ENCODE peak calls at places on chromosomes 12 and 14, in eight cellular contexts. One of them, this sample, is unnamed.
A peak's percentile ranks its signal among the peaks of the same experiment; 100 is the strongest.

GRCh38 chr14:64187331-64187730 is 106.8 kb downstream of the ESR2 start:
- DNase-seq in SK-N-SH: no peak
- DNase-seq in HCT116: no peak
- DNase-seq in MM.1S: no peak
- DNase-seq in Karpas-422: no peak
- DNase-seq in PC-3: no peak
- DNase-seq in GM23338: no peak
- DNase-seq in hepatocyte: no peak
- DNase-seq in this sample: no peak

GRCh38 chr12:105445261-105446015 is 114.9 kb downstream of the C12orf75 start:
- DNase-seq in GM23338: peak; percentile 37
- DNase-seq in HCT116: no peak
- DNase-seq in SK-N-SH: no peak
- DNase-seq in MM.1S: no peak
- DNase-seq in hepatocyte: peak; percentile 30
- DNase-seq in Karpas-422: no peak
- DNase-seq in PC-3: peak; percentile 69
- DNase-seq in this sample: no peak

GRCh38 chr14:77151245-77151644 is 9.7 kb upstream of the ZDHHC22 start:
- DNase-seq in SK-N-SH: peak; percentile 70
- DNase-seq in Karpas-422: peak; percentile 75
- DNase-seq in HCT116: no peak
- DNase-seq in MM.1S: no peak
- DNase-seq in GM23338: peak; percentile 89
- DNase-seq in PC-3: peak; percentile 71
- DNase-seq in hepatocyte: peak; percentile 32
- DNase-seq in this sample: peak; percentile 45

GRCh38 chr12:42027537-42027936 is 117.1 kb downstream of the GXYLT1 start:
- DNase-seq in SK-N-SH: no peak
- DNase-seq in hepatocyte: no peak
- DNase-seq in MM.1S: no peak
- DNase-seq in GM23338: no peak
- DNase-seq in PC-3: no peak
- DNase-seq in Karpas-422: no peak
- DNase-seq in HCT116: no peak
- DNase-seq in this sample: no peak

GRCh38 chr14:96066976-96067375 is 27.8 kb downstream of the C14orf132 start:
- DNase-seq in hepatocyte: no peak
- DNase-seq in Karpas-422: peak; percentile 91
- DNase-seq in HCT116: no peak
- DNase-seq in MM.1S: peak; percentile 15
- DNase-seq in PC-3: no peak
- DNase-seq in SK-N-SH: no peak
- DNase-seq in GM23338: no peak
- DNase-seq in this sample: peak; percentile 7

GRCh38 chr12:106113446-106114083 is 25.2 kb downstream of the NUAK1 start:
- DNase-seq in hepatocyte: no peak
- DNase-seq in HCT116: no peak
- DNase-seq in PC-3: no peak
- DNase-seq in SK-N-SH: no peak
- DNase-seq in GM23338: no peak
- DNase-seq in Karpas-422: no peak
- DNase-seq in MM.1S: peak; percentile 68
- DNase-seq in this sample: no peak

GRCh38 chr14:103550451-103551337 is 11.8 kb downstream of the BAG5 start:
- DNase-seq in GM23338: no peak
- DNase-seq in SK-N-SH: peak; percentile 35
- DNase-seq in Karpas-422: no peak
- DNase-seq in MM.1S: no peak
- DNase-seq in PC-3: no peak
- DNase-seq in hepatocyte: no peak
- DNase-seq in HCT116: no peak
- DNase-seq in this sample: no peak

GRCh38 chr12:6199531-6200265 is 502 bp upstream of the CD9 start:
- DNase-seq in hepatocyte: peak; percentile 66
- DNase-seq in SK-N-SH: no peak
- DNase-seq in HCT116: no peak
- DNase-seq in PC-3: peak; percentile 20
- DNase-seq in Karpas-422: no peak
- DNase-seq in MM.1S: peak; percentile 19
- DNase-seq in GM23338: peak; percentile 85
- DNase-seq in this sample: no peak

GRCh38 chr14:73452341-73453191 is 5.8 kb downstream of the NUMB start:
- DNase-seq in HCT116: no peak
- DNase-seq in PC-3: peak; percentile 95
- DNase-seq in SK-N-SH: no peak
- DNase-seq in Karpas-422: no peak
- DNase-seq in MM.1S: no peak
- DNase-seq in hepatocyte: no peak
- DNase-seq in GM23338: no peak
- DNase-seq in this sample: peak; percentile 24

GRCh38 chr12:12726543-12727093 is 9.4 kb downstream of the CDKN1B start:
- DNase-seq in hepatocyte: no peak
- DNase-seq in Karpas-422: peak; percentile 71
- DNase-seq in MM.1S: peak; percentile 45
- DNase-seq in HCT116: no peak
- DNase-seq in PC-3: peak; percentile 57
- DNase-seq in GM23338: no peak
- DNase-seq in SK-N-SH: peak; percentile 26
- DNase-seq in this sample: peak; percentile 29

GRCh38 chr14:73235531-73236155 is 1.7 kb upstream of the PAPLN start:
- DNase-seq in Karpas-422: peak; percentile 66
- DNase-seq in SK-N-SH: no peak
- DNase-seq in HCT116: no peak
- DNase-seq in PC-3: no peak
- DNase-seq in GM23338: peak; percentile 83
- DNase-seq in hepatocyte: peak; percentile 77
- DNase-seq in MM.1S: no peak
- DNase-seq in this sample: peak; percentile 31

GRCh38 chr14:98953544-98954346 is 318.3 kb downstream of the BCL11B start:
- DNase-seq in MM.1S: no peak
- DNase-seq in hepatocyte: peak; percentile 61
- DNase-seq in PC-3: no peak
- DNase-seq in Karpas-422: no peak
- DNase-seq in HCT116: no peak
- DNase-seq in SK-N-SH: no peak
- DNase-seq in GM23338: no peak
- DNase-seq in this sample: no peak

GRCh38 chr12:53983580-53984572 is 1.1 kb upstream of the HOXC10 start:
- DNase-seq in SK-N-SH: no peak
- DNase-seq in PC-3: no peak
- DNase-seq in MM.1S: no peak
- DNase-seq in hepatocyte: no peak
- DNase-seq in Karpas-422: no peak
- DNase-seq in HCT116: no peak
- DNase-seq in GM23338: peak; percentile 58
- DNase-seq in this sample: no peak

GRCh38 chr14:105093426-105094192 is 28.4 kb upstream of the GPR132 start:
- DNase-seq in MM.1S: no peak
- DNase-seq in Karpas-422: peak; percentile 83
- DNase-seq in HCT116: peak; percentile 77
- DNase-seq in SK-N-SH: peak; percentile 95
- DNase-seq in GM23338: peak; percentile 94
- DNase-seq in PC-3: peak; percentile 80
- DNase-seq in hepatocyte: peak; percentile 95
- DNase-seq in this sample: no peak

GRCh38 chr12:4615667-4616066 is 33.2 kb downstream of the AKAP3 start:
- DNase-seq in SK-N-SH: no peak
- DNase-seq in hepatocyte: no peak
- DNase-seq in GM23338: no peak
- DNase-seq in HCT116: no peak
- DNase-seq in Karpas-422: no peak
- DNase-seq in PC-3: no peak
- DNase-seq in MM.1S: no peak
- DNase-seq in this sample: no peak

GRCh38 chr12:87163122-87163521 is 866.1 kb downstream of the C12orf50 start:
- DNase-seq in GM23338: no peak
- DNase-seq in SK-N-SH: no peak
- DNase-seq in MM.1S: no peak
- DNase-seq in HCT116: no peak
- DNase-seq in hepatocyte: no peak
- DNase-seq in PC-3: no peak
- DNase-seq in Karpas-422: no peak
- DNase-seq in this sample: no peak

GRCh38 chr12:90823859-90824258 is 131.1 kb downstream of the CCER1 start:
- DNase-seq in PC-3: no peak
- DNase-seq in Karpas-422: no peak
- DNase-seq in GM23338: no peak
- DNase-seq in MM.1S: no peak
- DNase-seq in HCT116: no peak
- DNase-seq in hepatocyte: no peak
- DNase-seq in SK-N-SH: no peak
- DNase-seq in this sample: no peak

GRCh38 chr12:82366182-82366581 is 7.9 kb downstream of the METTL25 start:
- DNase-seq in MM.1S: no peak
- DNase-seq in Karpas-422: no peak
- DNase-seq in HCT116: no peak
- DNase-seq in PC-3: no peak
- DNase-seq in hepatocyte: no peak
- DNase-seq in SK-N-SH: no peak
- DNase-seq in GM23338: peak; percentile 21
- DNase-seq in this sample: no peak

GRCh38 chr12:15819644-15820437 is 30.7 kb upstream of the EPS8 start:
- DNase-seq in HCT116: no peak
- DNase-seq in PC-3: no peak
- DNase-seq in MM.1S: no peak
- DNase-seq in SK-N-SH: no peak
- DNase-seq in GM23338: no peak
- DNase-seq in hepatocyte: no peak
- DNase-seq in Karpas-422: no peak
- DNase-seq in this sample: no peak

GRCh38 chr12:15811192-15812127 is 22.3 kb upstream of the EPS8 start:
- DNase-seq in hepatocyte: peak; percentile 19
- DNase-seq in PC-3: no peak
- DNase-seq in MM.1S: no peak
- DNase-seq in SK-N-SH: no peak
- DNase-seq in Karpas-422: no peak
- DNase-seq in GM23338: no peak
- DNase-seq in HCT116: no peak
- DNase-seq in this sample: no peak

GRCh38 chr12:15818418-15818817 is 29.2 kb upstream of the EPS8 start:
- DNase-seq in MM.1S: no peak
- DNase-seq in hepatocyte: no peak
- DNase-seq in PC-3: peak; percentile 71
- DNase-seq in HCT116: no peak
- DNase-seq in SK-N-SH: no peak
- DNase-seq in Karpas-422: no peak
- DNase-seq in GM23338: no peak
- DNase-seq in this sample: no peak

DNA sequence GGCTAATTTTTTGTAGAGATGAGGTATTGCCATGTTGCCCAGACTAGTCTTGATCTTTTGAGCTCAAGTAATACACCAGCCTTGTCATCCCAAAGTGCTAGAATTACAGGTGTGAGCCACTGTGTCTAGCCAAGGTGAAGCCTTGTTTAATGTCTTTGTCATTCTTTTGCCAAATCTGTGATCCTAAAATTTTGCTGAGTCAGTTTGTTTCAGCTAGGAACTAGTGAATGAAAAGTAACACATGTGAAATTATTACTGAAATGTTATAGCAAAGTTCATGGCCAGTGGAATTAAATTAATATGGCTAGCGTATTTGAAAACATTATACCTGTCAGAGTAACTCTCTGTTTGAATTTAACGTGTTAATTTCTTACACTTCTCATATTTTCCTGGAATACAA is 26.5 kb upstream of the EPS8 start:
- DNase-seq in hepatocyte: no peak
- DNase-seq in MM.1S: no peak
- DNase-seq in HCT116: no peak
- DNase-seq in SK-N-SH: no peak
- DNase-seq in GM23338: no peak
- DNase-seq in PC-3: no peak
- DNase-seq in Karpas-422: no peak
- DNase-seq in this sample: no peak
- H3K9me2 ChIP-seq in hepatocyte: no peaks in the 10 kb centered on the region
- H3K9me2 ChIP-seq in MM.1S: no peaks in the 10 kb centered on the region
- H3K9me2 ChIP-seq in HCT116: no peaks in the 10 kb centered on the region
- H3K9me2 ChIP-seq in SK-N-SH: no peaks in the 10 kb centered on the region
- H3K9me2 ChIP-seq in GM23338: no peaks in the 10 kb centered on the region
- H3K9me2 ChIP-seq in PC-3: no peaks in the 10 kb centered on the region
- H3K9me2 ChIP-seq in Karpas-422: no peaks in the 10 kb centered on the region
- H3K9me2 ChIP-seq in this sample: no peaks in the 10 kb centered on the region

GRCh38 chr12:76407710-76408109 is 59.5 kb upstream of the BBS10 start:
- DNase-seq in HCT116: no peak
- DNase-seq in GM23338: no peak
- DNase-seq in hepatocyte: no peak
- DNase-seq in SK-N-SH: no peak
- DNase-seq in MM.1S: no peak
- DNase-seq in Karpas-422: no peak
- DNase-seq in PC-3: no peak
- DNase-seq in this sample: no peak
- H3K9me2 ChIP-seq in HCT116: no peaks in the 10 kb centered on the region
- H3K9me2 ChIP-seq in GM23338: no peaks in the 10 kb centered on the region
- H3K9me2 ChIP-seq in hepatocyte: no peaks in the 10 kb centered on the region
- H3K9me2 ChIP-seq in SK-N-SH: no peaks in the 10 kb centered on the region
- H3K9me2 ChIP-seq in MM.1S: no peaks in the 10 kb centered on the region
- H3K9me2 ChIP-seq in Karpas-422: no peaks in the 10 kb centered on the region
- H3K9me2 ChIP-seq in PC-3: no peaks in the 10 kb centered on the region
- H3K9me2 ChIP-seq in this sample: no peaks in the 10 kb centered on the region

GRCh38 chr14:100825691-100826331 is at the start of gene MEG3:
- DNase-seq in Karpas-422: no peak
- DNase-seq in HCT116: no peak
- DNase-seq in PC-3: no peak
- DNase-seq in MM.1S: no peak
- DNase-seq in SK-N-SH: no peak
- DNase-seq in GM23338: no peak
- DNase-seq in hepatocyte: no peak
- DNase-seq in this sample: no peak

GRCh38 chr14:100822921-100823320 is 3.0 kb upstream of the MEG3 start:
- DNase-seq in Karpas-422: no peak
- DNase-seq in hepatocyte: peak; percentile 68
- DNase-seq in PC-3: no peak
- DNase-seq in GM23338: no peak
- DNase-seq in MM.1S: no peak
- DNase-seq in SK-N-SH: no peak
- DNase-seq in HCT116: no peak
- DNase-seq in this sample: no peak

GRCh38 chr14:100824946-100825690 is 800 bp upstream of the MEG3 start:
- DNase-seq in GM23338: no peak
- DNase-seq in Karpas-422: no peak
- DNase-seq in HCT116: no peak
- DNase-seq in MM.1S: no peak
- DNase-seq in hepatocyte: no peak
- DNase-seq in PC-3: no peak
- DNase-seq in SK-N-SH: no peak
- DNase-seq in this sample: no peak

GRCh38 chr14:100823488-100823887 is 2.4 kb upstream of the MEG3 start:
- DNase-seq in Karpas-422: no peak
- DNase-seq in SK-N-SH: no peak
- DNase-seq in PC-3: no peak
- DNase-seq in GM23338: no peak
- DNase-seq in hepatocyte: peak; percentile 52
- DNase-seq in HCT116: no peak
- DNase-seq in MM.1S: no peak
- DNase-seq in this sample: no peak

GRCh38 chr14:100824156-100824555 is 1.8 kb upstream of the MEG3 start:
- DNase-seq in GM23338: peak; percentile 57
- DNase-seq in PC-3: no peak
- DNase-seq in MM.1S: no peak
- DNase-seq in HCT116: no peak
- DNase-seq in Karpas-422: no peak
- DNase-seq in SK-N-SH: peak; percentile 68
- DNase-seq in hepatocyte: no peak
- DNase-seq in this sample: no peak
- H3K9me2 ChIP-seq in GM23338: no peaks in the 10 kb centered on the region
- H3K9me2 ChIP-seq in PC-3: no peaks in the 10 kb centered on the region
- H3K9me2 ChIP-seq in MM.1S: no peaks in the 10 kb centered on the region
- H3K9me2 ChIP-seq in HCT116: no peaks in the 10 kb centered on the region
- H3K9me2 ChIP-seq in Karpas-422: no peaks in the 10 kb centered on the region
- H3K9me2 ChIP-seq in SK-N-SH: no peaks in the 10 kb centered on the region
- H3K9me2 ChIP-seq in hepatocyte: no peaks in the 10 kb centered on the region
- H3K9me2 ChIP-seq in this sample: no peaks in the 10 kb centered on the region

GRCh38 chr12:14901228-14901562 is 15.5 kb upstream of the MGP start:
- DNase-seq in HCT116: no peak
- DNase-seq in MM.1S: no peak
- DNase-seq in Karpas-422: no peak
- DNase-seq in GM23338: peak; percentile 51
- DNase-seq in PC-3: peak; percentile 1
- DNase-seq in SK-N-SH: no peak
- DNase-seq in hepatocyte: no peak
- DNase-seq in this sample: no peak
- H3K9me2 ChIP-seq in HCT116: no peaks in the 10 kb centered on the region
- H3K9me2 ChIP-seq in MM.1S: no peaks in the 10 kb centered on the region
- H3K9me2 ChIP-seq in Karpas-422: no peaks in the 10 kb centered on the region
- H3K9me2 ChIP-seq in GM23338: no peaks in the 10 kb centered on the region
- H3K9me2 ChIP-seq in PC-3: no peaks in the 10 kb centered on the region
- H3K9me2 ChIP-seq in SK-N-SH: no peaks in the 10 kb centered on the region
- H3K9me2 ChIP-seq in hepatocyte: no peaks in the 10 kb centered on the region
- H3K9me2 ChIP-seq in this sample: no peaks in the 10 kb centered on the region